ENCODE peak calls at places on chromosomes 2 and 18, in six cellular contexts. G is IMR-90, V is neuronal stem cell, I is mesenchymal stem cell, E is H1, D is trophoblast cell. Q is an unnamed sample.

GRCh38 chr2:66496680-66497420 is 61.9 kb downstream of the MEIS1 start:
- DNase-seq in G (no peak), D (peak; percentile 2), V (no peak), E (no peak), I (no peak), Q (peak; percentile 55)

GRCh38 chr2:133326651-133327397 is 241.4 kb downstream of the NCKAP5 start:
- DNase-seq in E (no peak), I (peak; percentile 16), G (peak; percentile 98), D (no peak), V (no peak), Q (peak; percentile 29)

GRCh38 chr2:176063958-176064357 is 19.8 kb downstream of the EVX2 start:
- DNase-seq in D (no peak), E (no peak), V (no peak), I (no peak), G (no peak), Q (no peak)

GRCh38 chr2:239025081-239025801 is 177.4 kb downstream of the TWIST2 start:
- DNase-seq in V (no peak), E (no peak), G (peak; percentile 37), D (no peak), I (peak; percentile 2), Q (no peak)

GRCh38 chr18:3794537-3795348 is 344.8 kb downstream of the TGIF1 start:
- DNase-seq in V (no peak), E (no peak), D (peak; percentile 93), G (peak; percentile 99), I (peak; percentile 91), Q (peak; percentile 95)

GRCh38 chr18:46502444-46502843 is 154.6 kb downstream of the LOXHD1 start:
- DNase-seq in G (peak; percentile 3), I (no peak), E (peak; percentile 65), D (no peak), V (peak; percentile 66), Q (peak; percentile 63)

GRCh38 chr2:12317853-12318426 is 398.8 kb upstream of the TRIB2 start:
- DNase-seq in D (peak; percentile 69), G (peak; percentile 96), I (peak; percentile 93), E (no peak), V (no peak), Q (no peak)

GRCh38 chr18:13218376-13219011 is at the start of gene LDLRAD4:
- DNase-seq in D (no peak), I (no peak), V (peak; percentile 26), E (peak; percentile 66), G (no peak), Q (peak; percentile 60)

GRCh38 chr2:165839610-165840009 is 45.6 kb upstream of the GALNT3 start:
- DNase-seq in E (no peak), I (peak; percentile 8), V (no peak), D (peak; percentile 77), G (peak; percentile 81), Q (no peak)

GRCh38 chr18:45896991-45897390 is 70.1 kb downstream of the EPG5 start:
- DNase-seq in G (no peak), I (no peak), E (no peak), V (no peak), D (no peak), Q (no peak)

GRCh38 chr2:71683070-71683469 is 229.7 kb downstream of the DYSF start:
- DNase-seq in D (no peak), G (no peak), I (no peak), E (no peak), V (no peak), Q (no peak)

GRCh38 chr2:211114826-211115450 is 558.5 kb downstream of the CPS1 start:
- DNase-seq in E (no peak), V (no peak), D (no peak), G (no peak), I (peak; percentile 28), Q (no peak)

GRCh38 chr2:31332521-31332920 is 82.0 kb downstream of the XDH start:
- DNase-seq in G (no peak), E (peak; percentile 27), D (no peak), I (no peak), V (no peak), Q (no peak)

GRCh38 chr2:142716463-142717242 is 160.8 kb upstream of the KYNU start:
- DNase-seq in E (peak; percentile 48), G (peak; percentile 67), I (peak; percentile 77), V (peak; percentile 50), D (no peak), Q (peak; percentile 39)

GRCh38 chr18:76914796-76915195 is 92.4 kb downstream of the ZNF236 start:
- DNase-seq in I (no peak), V (no peak), G (no peak), D (no peak), E (no peak), Q (no peak)

GRCh38 chr2:228039752-228040534 is 141.5 kb downstream of the SPHKAP start:
- DNase-seq in G (no peak), E (no peak), I (no peak), V (peak; percentile 11), D (no peak), Q (peak; percentile 63)

GRCh38 chr2:227460079-227460485 is 11.9 kb upstream of the AGFG1 start:
- DNase-seq in V (no peak), I (peak; percentile 67), D (no peak), G (peak; percentile 65), E (no peak), Q (no peak)

GRCh38 chr2:120736955-120737801 is 1.5 kb downstream of the GLI2 start:
- DNase-seq in I (peak; percentile 93), V (peak; percentile 92), D (no peak), G (peak; percentile 92), E (peak; percentile 72), Q (peak; percentile 97)

GRCh38 chr2:39728941-39729351 is 50.1 kb downstream of the THUMPD2 start:
- DNase-seq in G (peak; percentile 35), E (peak; percentile 69), V (no peak), I (peak; percentile 45), D (no peak), Q (peak; percentile 63)

GRCh38 chr2:197212344-197213262 is 98.0 kb downstream of the ANKRD44 start:
- DNase-seq in E (no peak), D (no peak), V (no peak), G (peak; percentile 49), I (no peak), Q (no peak)

GRCh38 chr18:475202-475624 is 25.3 kb downstream of the COLEC12 start:
- DNase-seq in E (no peak), G (peak; percentile 78), D (no peak), I (peak; percentile 74), V (no peak), Q (peak; percentile 97)

GRCh38 chr18:58867281-58867961 is 2.7 kb downstream of the ZNF532 start:
- DNase-seq in V (no peak), D (no peak), I (no peak), E (peak; percentile 73), G (no peak), Q (peak; percentile 98)

GRCh38 chr2:196480653-196481322 is 158.7 kb upstream of the CCDC150 start:
- DNase-seq in I (no peak), V (no peak), D (no peak), G (no peak), E (no peak), Q (no peak)

GRCh38 chr2:238876232-238876630 is 28.3 kb downstream of the TWIST2 start:
- DNase-seq in G (no peak), D (no peak), I (no peak), E (no peak), V (no peak), Q (no peak)

GRCh38 chr2:81481242-81481993 is 1176.9 kb upstream of the LRRTM1 start:
- DNase-seq in D (peak; percentile 2), E (no peak), G (no peak), V (no peak), I (no peak), Q (no peak)

GRCh38 chr2:55268907-55269611 is at the start of gene MTIF2:
- DNase-seq in V (peak; percentile 81), G (peak; percentile 91), E (peak; percentile 96), I (peak; percentile 96), D (peak; percentile 99), Q (peak; percentile 98)

DNA sequence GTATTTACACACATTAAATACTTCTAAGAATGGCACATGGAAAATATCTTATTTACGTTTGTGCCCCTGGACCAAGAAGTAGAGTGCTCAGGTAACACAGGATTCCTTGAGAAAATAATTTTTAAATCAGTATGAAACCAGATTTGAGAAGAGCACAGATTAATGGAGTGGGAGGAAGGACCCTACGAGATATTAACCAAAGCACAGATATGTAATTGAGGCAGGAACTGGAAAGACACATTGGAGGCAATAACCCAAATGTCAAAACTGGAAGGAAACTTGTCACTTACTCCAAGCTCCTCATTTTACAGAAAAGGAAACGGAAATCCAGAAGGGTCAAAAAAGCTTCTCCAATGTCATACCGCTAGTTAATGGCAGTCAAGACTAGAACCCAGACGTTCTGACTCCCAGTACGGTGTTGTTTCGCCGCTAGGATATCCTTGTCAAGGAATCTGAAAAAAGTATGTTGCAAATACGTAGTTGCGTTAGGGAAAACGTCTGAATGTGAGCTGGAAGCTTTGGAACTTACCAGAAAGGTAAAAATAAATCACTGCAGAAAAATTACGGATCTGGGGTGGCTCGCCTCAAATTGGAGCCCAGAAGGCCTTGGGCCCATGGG is 634 bp downstream of the MTIF2 start:
- DNase-seq in E (no peak), V (no peak), D (no peak), I (no peak), G (no peak), Q (no peak)
- H4K8ac ChIP-seq in E (peak overlapping the region; percentile 82), V (peak overlapping the region; percentile 83), D (peak overlapping the region; percentile 96), I (peak overlapping the region; percentile 93), G (peak overlapping the region; percentile 98), Q (peak overlapping the region; percentile 96)

GRCh38 chr2:241500016-241500415 is 8.4 kb downstream of the STK25 start:
- DNase-seq in V (no peak), D (no peak), E (no peak), G (no peak), I (no peak), Q (no peak)
- H3K36me3 ChIP-seq in V (peaks cover 87% of the 10 kb centered on the region), D (peaks cover 68% of the 10 kb centered on the region), E (peaks cover 8% of the 10 kb centered on the region), G (peaks cover 56% of the 10 kb centered on the region), I (peaks cover 79% of the 10 kb centered on the region), Q (peaks cover 26% of the 10 kb centered on the region)

GRCh38 chr2:186749179-186749578 is 55.3 kb downstream of the FAM171B start:
- DNase-seq in D (no peak), V (no peak), G (no peak), I (no peak), E (no peak), Q (no peak)

GRCh38 chr2:186751790-186752189 is 57.9 kb downstream of the FAM171B start:
- DNase-seq in G (no peak), V (no peak), I (no peak), E (no peak), D (no peak), Q (peak; percentile 49)

GRCh38 chr2:186746584-186746983 is 52.7 kb downstream of the FAM171B start:
- DNase-seq in V (no peak), G (no peak), E (no peak), D (no peak), I (no peak), Q (no peak)

GRCh38 chr2:186751078-186751477 is 57.2 kb downstream of the FAM171B start:
- DNase-seq in D (peak; percentile 6), V (no peak), E (no peak), G (no peak), I (no peak), Q (no peak)

GRCh38 chr2:186748354-186748753 is 54.5 kb downstream of the FAM171B start:
- DNase-seq in D (no peak), G (no peak), E (no peak), V (no peak), I (no peak), Q (peak; percentile 48)
- H4K8ac ChIP-seq in D (no peak overlapping the region), G (no peak overlapping the region), E (no peak overlapping the region), V (no peak overlapping the region), I (no peak overlapping the region), Q (no peak overlapping the region)

DNA sequence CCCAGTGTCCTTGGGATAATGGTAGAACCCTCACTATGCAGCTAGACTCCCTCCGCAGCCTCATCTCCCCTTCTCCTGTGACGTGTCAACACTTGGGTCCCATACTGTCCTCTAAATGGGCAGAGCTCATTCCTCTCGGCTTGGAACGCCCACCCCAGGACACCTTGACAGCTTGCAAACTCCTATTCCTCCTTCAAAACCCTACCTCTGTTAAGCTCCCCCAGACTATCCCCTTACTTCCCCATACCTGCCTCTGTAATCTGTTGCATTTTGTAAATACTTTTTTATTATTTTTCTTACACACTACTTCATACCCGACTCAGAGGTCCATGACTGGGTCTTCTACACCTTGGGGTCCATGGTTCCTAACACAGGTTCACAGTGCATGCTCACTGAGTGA is 28.0 kb downstream of the STEAP3 start:
- DNase-seq in V (no peak), G (no peak), I (no peak), D (no peak), E (no peak), Q (no peak)
- H3K36me3 ChIP-seq in V (no peaks in the 10 kb centered on the region), G (peaks cover 1% of the 10 kb centered on the region), I (peaks cover 47% of the 10 kb centered on the region), D (no peaks in the 10 kb centered on the region), E (no peaks in the 10 kb centered on the region), Q (peaks cover 1% of the 10 kb centered on the region)

Q was measured in mesendoderm.